ENCODE peak calls at places on chromosomes 1 and 21, in five cellular contexts. J, E, S, V and U are unnamed samples.

GRCh38 chr21:43758132-43758619 is 17.9 kb downstream of the CSTB start:
- DNase-seq in S (no peak), V (no peak), E (peak), J (no peak), U (no peak)

GRCh38 chr21:25031750-25032149 is 575.5 kb downstream of the MRPL39 start:
- DNase-seq in E (no peak), J (no peak), S (no peak), V (no peak), U (no peak)

GRCh38 chr21:22795644-22796043 is 1797.4 kb downstream of the NCAM2 start:
- DNase-seq in S (no peak), E (no peak), J (no peak), V (no peak), U (no peak)

GRCh38 chr1:240091614-240092300 is at the start of gene FMN2:
- DNase-seq in E (peak), J (peak), S (no peak), V (no peak), U (peak)

GRCh38 chr1:232416026-232416568 is 213.8 kb downstream of the SIPA1L2 start:
- DNase-seq in V (no peak), E (no peak), J (no peak), S (no peak), U (no peak)

GRCh38 chr21:30408782-30409494 is 13.1 kb downstream of the KRTAP13-1 start:
- DNase-seq in E (peak), S (peak), J (peak), V (peak), U (peak)

GRCh38 chr1:46517010-46517600 is 27.5 kb downstream of the DMBX1 start:
- DNase-seq in S (peak), J (peak), V (no peak), E (no peak), U (peak)

GRCh38 chr1:231934797-231935196 is 308.2 kb downstream of the DISC1 start:
- DNase-seq in V (no peak), E (no peak), S (no peak), J (no peak), U (no peak)

GRCh38 chr1:24898909-24899439 is 31.1 kb downstream of the RUNX3 start:
- DNase-seq in V (no peak), E (no peak), J (no peak), S (no peak), U (no peak)

GRCh38 chr1:39360726-39361125 is 130.7 kb upstream of the BMP8A start:
- DNase-seq in J (no peak), V (peak), S (no peak), E (peak), U (no peak)

GRCh38 chr1:11114966-11115365 is 15.3 kb upstream of the EXOSC10 start:
- DNase-seq in E (no peak), J (no peak), V (no peak), S (no peak), U (no peak)

GRCh38 chr1:36731226-36732037 is 248.7 kb upstream of the CSF3R start:
- DNase-seq in S (no peak), J (no peak), V (no peak), E (no peak), U (no peak)

GRCh38 chr1:96364576-96364975 is 357.0 kb upstream of the PTBP2 start:
- DNase-seq in E (no peak), S (no peak), J (no peak), V (no peak), U (no peak)

GRCh38 chr1:116334868-116335649 is 38.0 kb upstream of the ATP1A1 start:
- DNase-seq in V (no peak), S (no peak), J (no peak), E (peak), U (peak)

GRCh38 chr1:24065314-24065713 is 46.6 kb downstream of the MYOM3 start:
- DNase-seq in S (no peak), J (no peak), E (no peak), V (no peak), U (no peak)

GRCh38 chr1:40014812-40015594 is 25.5 kb upstream of the CAP1 start:
- DNase-seq in S (no peak), E (peak), V (peak), J (no peak), U (no peak)

GRCh38 chr21:42299324-42300044 is 15.7 kb downstream of the TFF3 start:
- DNase-seq in V (no peak), E (no peak), S (no peak), J (no peak), U (no peak)

GRCh38 chr1:179821524-179821923 is 56.1 kb downstream of the TOR1AIP2 start:
- DNase-seq in E (no peak), S (no peak), J (no peak), V (no peak), U (peak)

GRCh38 chr1:16212251-16212961 is at the start of gene ARHGEF19:
- DNase-seq in S (peak), E (no peak), V (no peak), J (no peak), U (peak)

GRCh38 chr21:46564391-46564790 is 40.5 kb downstream of the S100B start:
- DNase-seq in S (no peak), E (no peak), V (no peak), J (no peak), U (no peak)

GRCh38 chr1:89633103-89633744 is at the start of gene LRRC8C:
- DNase-seq in E (peak), J (no peak), S (no peak), V (peak), U (peak)

GRCh38 chr1:66168919-66169725 is 364.8 kb upstream of the SGIP1 start:
- DNase-seq in S (no peak), E (no peak), V (no peak), J (no peak), U (no peak)

GRCh38 chr1:107682467-107682866 is 282.5 kb downstream of the VAV3 start:
- DNase-seq in J (no peak), E (no peak), S (no peak), V (peak), U (no peak)

GRCh38 chr1:75276385-75276784 is 142.2 kb downstream of the LHX8 start:
- DNase-seq in S (no peak), J (no peak), V (no peak), E (no peak), U (no peak)

GRCh38 chr1:97137862-97138514 is 416.4 kb downstream of the PTBP2 start:
- DNase-seq in S (no peak), E (peak), V (no peak), J (peak), U (peak)

GRCh38 chr1:22111620-22112019 is 31.3 kb downstream of the WNT4 start:
- DNase-seq in S (no peak), E (peak), J (no peak), V (no peak), U (no peak)

GRCh38 chr21:45642122-45642813 is 1.3 kb upstream of the PCBP3 start:
- DNase-seq in E (peak), S (no peak), V (no peak), J (no peak), U (no peak)

DNA sequence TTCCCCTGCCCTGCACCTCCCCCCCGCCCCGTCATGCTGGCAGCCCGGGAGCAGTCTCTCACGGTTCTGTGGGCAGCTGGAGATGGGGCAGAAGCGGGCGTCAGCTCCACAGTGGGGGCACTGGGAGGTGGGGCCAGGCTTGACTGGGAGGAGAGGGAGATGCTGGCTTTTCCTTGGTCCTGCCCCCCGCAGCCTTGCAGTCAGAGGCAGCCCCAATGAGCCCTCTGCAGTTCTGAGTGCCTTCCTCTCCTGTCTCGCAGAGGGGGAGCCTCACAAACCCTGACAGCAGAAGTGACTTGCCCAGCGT is 21.7 kb downstream of the ARHGEF10L start:
- DNase-seq in J (no peak), E (no peak), V (no peak), S (no peak), U (no peak)
- H4K8ac ChIP-seq in J (no peak), E (no peak), V (no peak), S (peak), U (no peak)

GRCh38 chr1:57724535-57724934 is 300.7 kb upstream of the DAB1 start:
- DNase-seq in S (no peak), E (no peak), J (no peak), V (no peak), U (no peak)
- H2BK12ac ChIP-seq in S (peak), E (no peak), J (no peak), V (no peak), U (no peak)

DNA sequence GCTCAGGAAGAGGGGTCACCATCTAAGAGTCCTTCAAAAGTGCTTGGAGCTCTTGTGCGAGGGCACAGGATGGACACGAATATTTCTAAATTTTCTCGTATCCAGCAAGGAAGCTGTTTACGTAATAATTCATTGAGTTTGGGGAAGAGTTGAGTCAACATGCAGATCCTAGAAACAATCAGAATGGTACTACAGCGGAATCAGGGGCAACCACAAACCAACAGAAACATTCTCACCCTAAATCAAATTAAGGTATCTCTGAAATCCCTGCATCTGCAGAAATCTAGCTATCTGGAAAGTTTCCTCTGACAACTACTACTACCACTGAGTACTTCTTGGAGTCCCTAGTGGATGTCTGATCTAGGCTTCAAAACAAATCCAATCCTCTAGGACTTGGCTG is 352.4 kb downstream of the LTN1 start:
- DNase-seq in J (no peak), E (no peak), V (no peak), S (no peak), U (no peak)
- H4K8ac ChIP-seq in J (no peak), E (no peak), V (no peak), S (no peak), U (no peak)

DNA sequence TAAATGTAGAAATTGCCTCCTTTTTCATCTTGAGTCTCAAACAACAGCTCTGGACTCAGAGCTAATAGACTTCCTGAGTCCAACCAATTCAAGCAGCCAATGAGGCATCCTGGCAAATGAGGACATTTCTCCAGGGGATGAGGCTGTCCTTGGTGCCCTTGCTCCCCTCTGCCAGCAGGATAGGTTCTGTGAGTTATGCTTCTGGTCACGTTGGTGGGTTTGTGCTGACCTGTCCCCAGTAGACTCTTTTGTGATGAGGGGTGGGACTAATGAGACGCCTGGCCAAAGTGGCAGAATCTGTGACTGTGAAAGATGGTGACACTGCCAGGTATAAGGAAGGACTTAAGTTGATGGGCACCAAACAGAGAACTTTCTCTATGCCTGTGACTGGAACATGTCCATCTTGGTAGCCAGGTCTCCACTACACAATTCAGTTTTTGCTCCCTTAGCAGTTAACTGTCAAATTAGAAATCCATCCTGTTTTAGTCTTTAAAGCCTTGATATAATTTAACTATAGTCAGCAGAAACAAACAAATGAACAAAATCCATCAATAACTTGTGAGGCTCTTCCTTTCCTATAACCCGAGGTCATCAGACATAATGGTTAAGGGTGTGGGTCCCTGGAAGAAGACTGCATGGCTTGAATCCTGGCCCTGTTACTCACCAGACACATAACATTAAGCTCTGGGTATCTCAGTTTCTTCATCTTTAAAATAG is 35.7 kb upstream of the THEM4 start:
- DNase-seq in V (peak), S (no peak), J (no peak), E (no peak), U (no peak)
- H2BK12ac ChIP-seq in V (no peak), S (peak), J (no peak), E (no peak), U (peak)

GRCh38 chr1:157168015-157168414 is 29.8 kb upstream of the ETV3 start:
- DNase-seq in J (no peak), S (no peak), E (no peak), V (no peak), U (no peak)
- H4K8ac ChIP-seq in J (no peak), S (no peak), E (no peak), V (no peak), U (no peak)

GRCh38 chr1:228145050-228145343 is 4.7 kb upstream of the GJC2 start:
- DNase-seq in E (no peak), J (no peak), S (no peak), V (no peak), U (no peak)

GRCh38 chr1:228146761-228147693 is 2.7 kb upstream of the GJC2 start:
- DNase-seq in J (no peak), E (no peak), S (no peak), V (no peak), U (no peak)

GRCh38 chr1:228144213-228145049 is 4.4 kb downstream of the GUK1 start:
- DNase-seq in S (no peak), V (no peak), E (no peak), J (no peak), U (no peak)

GRCh38 chr1:228147768-228148167 is 2.0 kb upstream of the GJC2 start:
- DNase-seq in S (no peak), E (no peak), V (no peak), J (no peak), U (no peak)

GRCh38 chr1:228145498-228146425 is 4.0 kb upstream of the GJC2 start:
- DNase-seq in S (no peak), J (no peak), V (no peak), E (no peak), U (no peak)
- H2BK12ac ChIP-seq in S (no peak), J (no peak), V (no peak), E (no peak), U (no peak)

DNA sequence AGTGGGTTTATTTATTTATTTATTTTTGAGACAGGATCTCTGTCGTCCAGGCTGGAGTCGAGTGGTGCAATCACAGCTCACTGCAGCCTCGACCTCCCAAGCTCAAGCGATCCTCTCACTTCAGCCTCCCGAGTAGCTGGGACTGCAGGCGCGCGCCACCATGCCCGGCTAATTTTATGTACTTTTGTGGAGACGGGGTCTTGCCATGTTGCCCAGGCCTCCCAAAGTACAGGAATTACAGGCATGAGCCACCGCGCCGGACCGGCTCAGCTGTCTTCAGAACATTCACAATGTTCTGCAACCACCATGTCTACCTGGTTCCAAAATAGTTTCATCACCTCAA is 406 bp upstream of the DNAJC8 start:
- DNase-seq in E (no peak), S (no peak), J (no peak), V (no peak), U (no peak)
- H4K8ac ChIP-seq in E (no peak), S (peak), J (no peak), V (peak), U (no peak)

GRCh38 chr1:182676321-182676720 is 8.1 kb downstream of the RGS8 start:
- DNase-seq in S (no peak), V (no peak), E (no peak), J (no peak), U (no peak)
- H2BK12ac ChIP-seq in S (no peak), V (no peak), E (no peak), J (no peak), U (no peak)